ENCODE peak calls at places on chromosomes 6 and 20, in six cellular contexts. D is A549, G is A673, Q is IMR-90, X is psoas muscle, W is fibroblast of lung. E is an unnamed sample.
A peak's percentile ranks its signal among the peaks of the same experiment; 100 is the strongest.

GRCh38 chr20:15155848-15156401 is 818.5 kb upstream of the FLRT3 start:
- DNase-seq in X (no peak), D (no peak), G (no peak), Q (no peak), W (no peak), E (no peak)

GRCh38 chr20:49747707-49748524 is 34.2 kb upstream of the B4GALT5 start:
- DNase-seq in X (peak; percentile 95), Q (peak; percentile 50), D (no peak), W (peak; percentile 53), G (no peak), E (no peak)

GRCh38 chr20:63393566-63393965 is 32.4 kb upstream of the CHRNA4 start:
- DNase-seq in D (no peak), Q (no peak), W (no peak), X (no peak), G (no peak), E (no peak)

GRCh38 chr6:73955800-73956199 is 259.8 kb downstream of the CD109 start:
- DNase-seq in W (no peak), G (no peak), Q (no peak), D (no peak), X (no peak), E (no peak)

GRCh38 chr6:34484899-34485298 is 19.0 kb downstream of the PACSIN1 start:
- DNase-seq in D (no peak), W (no peak), X (no peak), Q (no peak), G (no peak), E (no peak)

GRCh38 chr6:11527274-11527870 is 10.2 kb upstream of the TMEM170B start:
- DNase-seq in G (no peak), W (no peak), D (no peak), X (no peak), Q (peak; percentile 34), E (no peak)

GRCh38 chr20:58722379-58722778 is 29.8 kb downstream of the NPEPL1 start:
- DNase-seq in D (no peak), G (no peak), Q (no peak), W (no peak), X (no peak), E (no peak)

GRCh38 chr20:373171-373890 is 7.2 kb upstream of the TRIB3 start:
- DNase-seq in W (peak; percentile 90), Q (peak; percentile 92), X (peak; percentile 39), D (peak; percentile 90), G (peak; percentile 74), E (peak; percentile 90)

GRCh38 chr6:149455028-149455732 is 29.6 kb downstream of the ZC3H12D start:
- DNase-seq in G (no peak), W (no peak), X (no peak), Q (no peak), D (no peak), E (no peak)

GRCh38 chr6:159979136-159979874 is 10.4 kb downstream of the IGF2R start:
- DNase-seq in Q (peak; percentile 37), X (peak; percentile 70), D (no peak), W (no peak), G (peak; percentile 85), E (no peak)

GRCh38 chr20:52313335-52313963 is 121.9 kb upstream of the ZFP64 start:
- DNase-seq in W (peak; percentile 66), D (peak; percentile 23), X (no peak), G (peak; percentile 86), Q (peak; percentile 35), E (no peak)

GRCh38 chr6:84976516-84977420 is 212.4 kb upstream of the TBX18 start:
- DNase-seq in G (no peak), W (no peak), X (no peak), D (peak; percentile 9), Q (no peak), E (no peak)

GRCh38 chr6:150622941-150623874 is 23.5 kb downstream of the PLEKHG1 start:
- DNase-seq in Q (no peak), D (no peak), X (no peak), W (no peak), G (no peak), E (no peak)

GRCh38 chr6:45253457-45253856 is 74.7 kb upstream of the RUNX2 start:
- DNase-seq in Q (no peak), W (no peak), D (no peak), X (no peak), G (no peak), E (no peak)

GRCh38 chr6:136090929-136091328 is 159.2 kb downstream of the MTFR2 start:
- DNase-seq in G (no peak), Q (no peak), D (no peak), X (no peak), W (no peak), E (no peak)

DNA sequence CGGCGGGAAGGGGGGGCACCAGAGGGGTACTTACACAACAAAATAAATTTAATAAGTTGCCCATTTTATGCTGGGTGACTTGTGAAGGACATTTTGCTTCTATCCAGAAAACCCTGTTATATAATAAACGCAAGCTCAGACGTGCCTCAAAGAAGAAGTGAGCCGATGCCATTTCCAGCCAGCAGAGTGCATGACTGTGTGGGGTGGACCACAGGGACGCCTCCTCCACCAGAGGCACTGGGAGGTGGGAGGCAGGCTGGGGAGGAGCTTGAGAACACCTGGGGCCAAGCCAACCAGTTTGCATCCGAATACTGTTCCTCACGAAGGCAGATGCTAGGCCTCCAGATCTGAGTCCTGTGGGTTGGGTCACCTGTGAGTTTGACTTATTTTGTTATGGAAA is 363.9 kb downstream of the RNGTT start:
- DNase-seq in G (no peak), W (no peak), Q (no peak), X (no peak), D (no peak), E (no peak)
- TF ChIP-seq CTCF in G (no peak), W (no peak), Q (no peak), X (no peak), D (no peak), E (no peak)

GRCh38 chr20:53578492-53579222 is 15.0 kb downstream of the ZNF217 start:
- DNase-seq in D (peak; percentile 90), Q (peak; percentile 89), X (no peak), W (peak; percentile 95), G (peak; percentile 94), E (no peak)
- TF ChIP-seq CTCF in D (peak; percentile 91), Q (peak; percentile 96), X (peak; percentile 85), W (peak; percentile 73), G (peak; percentile 85), E (peak; percentile 92)

DNA sequence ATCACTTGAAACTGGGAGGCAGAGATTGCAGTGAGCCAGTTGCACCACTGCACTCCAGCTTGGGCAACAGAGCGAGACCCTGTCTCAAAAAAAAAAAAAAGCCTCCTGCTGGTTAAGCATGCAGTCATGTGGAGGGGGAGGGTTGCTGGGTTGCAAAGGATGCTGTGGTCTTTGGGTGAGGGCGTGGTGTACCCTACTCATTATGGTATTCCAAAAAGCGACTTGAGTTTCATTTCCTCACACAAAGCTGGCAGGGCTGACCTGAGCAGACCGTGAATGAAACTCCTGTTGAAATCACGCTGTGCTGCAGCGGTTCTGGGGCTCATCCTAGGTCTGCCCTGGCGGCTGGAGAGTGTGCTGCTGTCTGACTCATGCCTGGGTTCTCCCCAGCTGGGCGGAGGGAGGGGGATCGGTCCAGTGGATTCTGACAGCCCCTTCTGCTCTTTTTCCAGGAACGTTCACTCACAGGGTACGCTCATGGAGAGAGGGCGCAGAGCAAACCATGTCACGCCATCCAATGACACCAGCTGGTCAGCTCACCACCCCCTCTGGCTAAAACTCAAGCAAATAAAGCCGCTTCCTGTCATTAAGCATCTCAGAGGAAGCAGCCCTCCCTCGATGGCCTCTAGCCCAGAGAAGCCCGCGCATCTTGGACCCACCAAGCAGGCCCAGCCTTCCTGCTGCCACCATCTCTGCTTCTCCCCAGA is 166.2 kb downstream of the SCML4 start:
- DNase-seq in W (peak; percentile 93), G (no peak), D (no peak), X (peak; percentile 81), Q (peak; percentile 86), E (peak; percentile 76)
- TF ChIP-seq CTCF in W (peak; percentile 34), G (no peak), D (no peak), X (peak; percentile 9), Q (peak; percentile 48), E (peak; percentile 1)

DNA sequence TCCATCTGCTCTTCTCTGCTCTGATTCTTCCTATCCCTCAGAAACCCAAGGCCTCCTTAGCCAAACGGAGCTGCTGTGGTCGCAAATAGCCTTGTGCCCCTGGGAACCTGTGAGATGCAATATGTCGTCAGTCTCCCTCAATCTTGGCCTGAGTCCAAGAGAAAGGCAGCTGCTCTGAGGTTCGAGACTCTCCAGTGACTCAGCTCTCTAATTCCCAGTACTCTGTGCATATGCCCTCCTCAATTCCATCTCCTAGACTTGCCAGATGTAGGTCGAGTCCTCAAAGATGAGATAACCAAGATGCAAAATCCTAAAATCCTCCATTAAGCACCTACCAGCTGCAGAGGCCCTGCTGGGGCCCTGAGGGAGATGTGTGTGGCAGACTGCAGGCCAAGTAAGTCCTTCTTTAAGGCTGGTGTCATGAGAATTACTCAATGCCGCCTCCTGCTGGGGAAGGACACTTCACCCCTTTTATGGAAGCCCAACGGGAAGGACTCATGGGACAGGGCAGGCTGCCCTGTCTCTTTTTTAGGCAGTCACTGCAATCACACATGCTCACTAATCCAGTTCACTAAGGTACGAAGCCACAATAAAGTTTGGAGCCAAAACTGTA is 28.5 kb downstream of the C6orf15 start:
- DNase-seq in D (no peak), W (peak; percentile 78), Q (peak; percentile 92), X (peak; percentile 18), G (peak; percentile 68), E (no peak)
- TF ChIP-seq CTCF in D (peak; percentile 34), W (peak; percentile 22), Q (peak; percentile 39), X (peak; percentile 35), G (peak; percentile 43), E (peak; percentile 28)

GRCh38 chr6:110878751-110879539 is 4.4 kb downstream of the AMD1 start:
- DNase-seq in Q (peak; percentile 59), D (peak; percentile 38), X (no peak), G (peak; percentile 56), W (peak; percentile 67), E (no peak)
- TF ChIP-seq CTCF in Q (peak; percentile 56), D (peak; percentile 48), X (peak; percentile 4), G (peak; percentile 70), W (peak; percentile 64), E (peak; percentile 58)

DNA sequence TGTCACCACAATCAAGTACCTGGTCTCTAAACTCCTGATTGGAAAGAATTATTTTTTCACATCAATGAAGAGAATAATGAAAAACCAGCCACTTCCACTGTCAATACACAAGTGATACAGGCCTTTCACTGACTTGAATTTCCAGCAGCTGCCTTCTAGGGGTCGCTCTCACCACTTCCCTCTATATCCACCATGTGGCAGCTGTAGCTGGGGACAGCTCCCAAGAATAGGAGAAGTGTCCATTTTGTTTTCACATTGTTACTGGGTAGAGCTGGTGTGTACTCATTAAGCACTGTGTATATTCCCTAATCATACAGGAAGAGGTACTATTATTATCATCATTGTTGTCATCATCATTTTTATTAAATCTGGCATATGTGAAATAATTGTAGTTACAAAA is 438.4 kb upstream of the SPTLC3 start:
- DNase-seq in W (no peak), G (peak; percentile 84), D (peak; percentile 17), Q (no peak), X (no peak), E (no peak)
- TF ChIP-seq CTCF in W (no peak), G (peak; percentile 91), D (peak; percentile 20), Q (no peak), X (no peak), E (no peak)

DNA sequence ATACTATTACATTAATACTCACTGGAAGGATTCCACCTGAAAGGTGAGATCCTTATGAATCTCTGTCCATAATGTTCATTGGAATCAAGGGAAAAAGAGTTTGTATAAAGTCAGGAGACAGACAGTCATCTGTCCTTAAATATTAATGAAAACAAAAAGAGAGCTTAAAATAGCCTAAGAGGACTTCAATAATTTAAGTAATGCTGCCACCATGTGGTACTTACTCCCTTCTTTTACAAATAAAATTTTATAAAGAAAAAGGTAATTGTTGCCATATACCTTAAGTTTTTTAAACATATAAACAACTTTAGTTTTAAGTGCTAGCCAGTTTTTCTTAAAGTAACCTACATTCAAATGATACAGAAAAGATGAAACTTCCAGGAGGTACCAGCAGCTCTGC is 5.1 kb downstream of the BLOC1S5 start:
- DNase-seq in D (no peak), X (no peak), W (peak; percentile 74), Q (peak; percentile 63), G (peak; percentile 53), E (no peak)
- TF ChIP-seq CTCF in D (peak; percentile 55), X (peak; percentile 45), W (no peak), Q (peak; percentile 57), G (peak; percentile 61), E (peak; percentile 35)

E was measured in CD14-positive monocyte.